ENCODE peak calls at places on chromosomes 2 and 18, in seven cellular contexts. H, T, A, P, S, K and E are unnamed samples.
A peak's percentile ranks its signal among the peaks of the same experiment; 100 is the strongest.

GRCh38 chr2:1606421-1607235 is 137.7 kb downstream of the PXDN start:
- DNase-seq in H (no peak), S (no peak), P (no peak), K (no peak), A (no peak), T (no peak), E (no peak)

GRCh38 chr2:182301093-182301492 is 125.7 kb downstream of the PDE1A start:
- DNase-seq in P (no peak), T (no peak), H (no peak), S (no peak), K (no peak), A (no peak), E (peak; percentile 71)

GRCh38 chr2:160469615-160470204 is 23.9 kb downstream of the RBMS1 start:
- DNase-seq in A (no peak), K (no peak), T (no peak), S (no peak), H (no peak), P (no peak), E (no peak)

GRCh38 chr2:28096421-28096820 is 205.9 kb downstream of the BABAM2 start:
- DNase-seq in P (no peak), H (no peak), A (no peak), T (peak; percentile 58), S (no peak), K (no peak), E (no peak)

GRCh38 chr18:6920099-6920955 is 190.8 kb downstream of the ARHGAP28 start:
- DNase-seq in A (peak; percentile 75), S (no peak), H (peak; percentile 58), P (peak; percentile 66), T (peak; percentile 73), K (peak; percentile 53), E (peak; percentile 66)

GRCh38 chr18:5195656-5196055 is 1.4 kb downstream of the AKAIN1 start:
- DNase-seq in A (peak; percentile 3), P (no peak), S (no peak), K (no peak), H (no peak), T (no peak), E (no peak)

GRCh38 chr2:230737791-230738226 is 25.2 kb downstream of the CAB39 start:
- DNase-seq in K (no peak), T (no peak), P (peak; percentile 49), A (no peak), S (no peak), H (no peak), E (peak; percentile 92)

GRCh38 chr2:15158117-15158516 is 403.0 kb downstream of the NBAS start:
- DNase-seq in H (no peak), T (no peak), K (no peak), S (no peak), P (no peak), A (peak; percentile 90), E (no peak)

GRCh38 chr18:48798334-48799197 is 152.2 kb downstream of the SMAD7 start:
- DNase-seq in A (no peak), K (no peak), S (no peak), H (peak; percentile 39), P (no peak), T (no peak), E (no peak)

GRCh38 chr2:242027676-242028450 is 158.3 kb downstream of the RTP5 start:
- DNase-seq in H (peak; percentile 35), P (no peak), A (no peak), K (no peak), T (no peak), S (no peak), E (no peak)